ENCODE peak calls at places on chromosomes 16 and 17, in seven cellular contexts. L is esophagus muscularis mucosa, C is lung, O is prostate gland, N is K562, J is HFFc6, K is MCF 10A. V is an unnamed sample.

GRCh38 chr17:21193031-21193430 is 20.9 kb downstream of the TMEM11 start:
- DNase-seq in L (no peak), C (no peak), O (no peak), N (no peak), J (no peak), K (no peak), V (no peak)

GRCh38 chr17:77645441-77646430 is 312.8 kb upstream of the TNRC6C start:
- DNase-seq in L (no peak), C (no peak), O (no peak), N (no peak), J (no peak), K (no peak), V (no peak)

GRCh38 chr17:74259667-74260524 is 14.1 kb upstream of the DNAI2 start:
- DNase-seq in L (no peak), C (no peak), O (no peak), N (no peak), J (no peak), K (peak; percentile 23), V (no peak)

GRCh38 chr17:45320349-45320930 is 3.6 kb upstream of the MAP3K14 start:
- DNase-seq in L (no peak), C (no peak), O (no peak), N (no peak), J (peak; percentile 70), K (peak; percentile 58), V (no peak)

GRCh38 chr16:84266451-84266850 is 26.6 kb upstream of the KCNG4 start:
- DNase-seq in L (no peak), C (peak; percentile 44), O (no peak), N (peak; percentile 90), J (peak; percentile 64), K (peak; percentile 67), V (peak; percentile 52)

GRCh38 chr17:51322390-51323029 is 62.2 kb downstream of the UTP18 start:
- DNase-seq in L (no peak), C (no peak), O (no peak), N (peak; percentile 27), J (peak; percentile 43), K (peak; percentile 51), V (peak; percentile 34)

GRCh38 chr17:56031636-56032035 is 121.6 kb upstream of the ANKFN1 start:
- DNase-seq in L (peak; percentile 24), C (no peak), O (no peak), N (no peak), J (no peak), K (no peak), V (no peak)

GRCh38 chr16:51888021-51888420 is 658.9 kb downstream of the TOX3 start:
- DNase-seq in L (no peak), C (no peak), O (no peak), N (no peak), J (peak; percentile 67), K (peak; percentile 74), V (no peak)

GRCh38 chr17:3636908-3637373 is 381 bp downstream of the CTNS start:
- DNase-seq in L (no peak), C (no peak), O (no peak), N (no peak), J (no peak), K (no peak), V (no peak)
- TF ChIP-seq CTCF in L (no peak), C (no peak), O (no peak), N (no peak), J (no peak), K (no peak), V (no peak)

GRCh38 chr16:56871172-56871593 is 6.2 kb downstream of the SLC12A3 start:
- DNase-seq in L (no peak), C (no peak), O (peak; percentile 41), N (no peak), J (peak; percentile 67), K (peak; percentile 43), V (peak; percentile 62)
- TF ChIP-seq CTCF in L (no peak), C (no peak), O (no peak), N (no peak), J (peak; percentile 12), K (no peak), V (no peak)

GRCh38 chr16:58638148-58639036 is 8.8 kb upstream of the CNOT1 start:
- DNase-seq in L (peak; percentile 37), C (no peak), O (no peak), N (no peak), J (peak; percentile 82), K (peak; percentile 84), V (no peak)
- TF ChIP-seq CTCF in L (no peak), C (no peak), O (no peak), N (peak; percentile 49), J (peak; percentile 67), K (peak; percentile 42), V (no peak)

GRCh38 chr17:66021757-66022156 is 170.2 kb downstream of the CEP112 start:
- DNase-seq in L (no peak), C (no peak), O (no peak), N (no peak), J (no peak), K (no peak), V (no peak)
- TF ChIP-seq CTCF in L (no peak), C (no peak), O (no peak), N (peak; percentile 18), J (peak; percentile 19), K (no peak), V (no peak)

DNA sequence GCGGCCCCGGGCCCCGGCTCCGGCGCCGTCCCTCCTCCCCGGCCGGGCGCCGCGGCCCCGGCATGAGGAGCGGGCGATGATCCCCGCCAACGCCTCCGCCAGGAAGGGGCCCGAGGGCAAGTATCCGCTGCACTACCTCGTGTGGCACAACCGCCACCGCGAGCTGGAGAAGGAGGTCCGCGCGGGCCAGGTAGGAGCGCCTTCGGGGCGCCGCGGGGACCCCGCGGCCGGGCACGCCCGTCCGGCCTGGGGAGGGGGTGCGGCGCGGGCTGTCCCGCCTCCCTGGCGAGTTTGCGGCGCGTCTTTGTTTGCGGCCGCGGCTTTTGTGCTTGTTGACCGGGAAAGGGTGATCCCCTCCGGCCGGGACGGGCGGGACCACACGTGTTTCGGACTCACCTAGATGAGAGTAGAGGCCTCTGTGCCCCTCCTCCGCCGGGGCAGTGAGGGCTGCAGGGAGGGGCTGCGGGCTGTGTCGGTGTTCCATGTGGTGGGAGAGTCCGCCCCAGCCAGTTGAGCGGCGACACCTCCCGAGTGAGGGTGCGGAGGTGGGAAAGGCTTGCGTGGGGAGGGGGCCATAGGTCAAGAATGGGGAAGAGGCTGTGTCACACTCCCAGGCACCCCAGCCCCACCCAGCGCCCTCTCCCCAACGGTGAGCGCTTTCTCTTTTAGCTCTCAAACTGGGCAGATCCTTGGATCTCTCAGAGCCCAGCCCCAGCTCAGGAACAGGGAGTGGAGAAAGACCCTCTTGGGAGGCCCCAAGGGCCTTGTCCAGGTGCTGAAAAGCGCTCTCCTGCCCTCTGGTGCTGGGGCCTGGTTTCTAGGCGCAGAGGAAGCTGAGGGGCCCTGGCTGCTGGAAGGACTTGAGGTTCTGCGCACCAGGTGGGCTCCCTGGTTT is 861 bp downstream of the ANKRD13B start:
- DNase-seq in L (no peak), C (no peak), O (no peak), N (peak; percentile 50), J (no peak), K (peak; percentile 43), V (peak; percentile 46)
- TF ChIP-seq CTCF in L (peak; percentile 26), C (no peak), O (no peak), N (peak; percentile 60), J (peak; percentile 27), K (peak; percentile 24), V (peak; percentile 22)

GRCh38 chr17:18141210-18141803 is 32.8 kb downstream of the MYO15A start:
- DNase-seq in L (no peak), C (no peak), O (peak; percentile 43), N (peak; percentile 31), J (peak; percentile 66), K (peak; percentile 71), V (peak; percentile 79)

GRCh38 chr17:18145811-18146210 is 37.3 kb downstream of the MYO15A start:
- DNase-seq in L (no peak), C (no peak), O (no peak), N (no peak), J (no peak), K (no peak), V (no peak)

GRCh38 chr17:18144261-18144660 is 35.7 kb downstream of the MYO15A start:
- DNase-seq in L (no peak), C (no peak), O (no peak), N (no peak), J (no peak), K (no peak), V (no peak)

GRCh38 chr17:18142417-18142816 is 33.9 kb downstream of the MYO15A start:
- DNase-seq in L (no peak), C (no peak), O (no peak), N (no peak), J (no peak), K (no peak), V (no peak)

GRCh38 chr17:18143044-18143936 is 34.7 kb downstream of the MYO15A start:
- DNase-seq in L (no peak), C (peak; percentile 39), O (no peak), N (peak; percentile 45), J (peak; percentile 11), K (peak; percentile 26), V (peak; percentile 50)
- TF ChIP-seq CTCF in L (no peak), C (no peak), O (no peak), N (peak; percentile 66), J (peak; percentile 70), K (peak; percentile 12), V (peak; percentile 26)

GRCh38 chr17:40035162-40035559 is 19.0 kb downstream of the MED24 start:
- DNase-seq in L (no peak), C (no peak), O (no peak), N (peak; percentile 72), J (no peak), K (no peak), V (no peak)

GRCh38 chr17:40034426-40035161 is 19.4 kb downstream of the CSF3 start:
- DNase-seq in L (no peak), C (no peak), O (no peak), N (no peak), J (no peak), K (no peak), V (no peak)

GRCh38 chr17:40033339-40033738 is 18.1 kb downstream of the CSF3 start:
- DNase-seq in L (no peak), C (no peak), O (no peak), N (no peak), J (no peak), K (no peak), V (no peak)

GRCh38 chr17:40038882-40039513 is 15.2 kb downstream of the MED24 start:
- DNase-seq in L (peak; percentile 95), C (peak; percentile 62), O (peak; percentile 81), N (peak; percentile 43), J (peak; percentile 91), K (peak; percentile 63), V (no peak)
- TF ChIP-seq CTCF in L (peak; percentile 90), C (peak; percentile 55), O (no peak), N (peak; percentile 67), J (peak; percentile 87), K (peak; percentile 35), V (peak; percentile 22)

GRCh38 chr16:88754109-88754911 is 30.7 kb downstream of the PIEZO1 start:
- DNase-seq in L (no peak), C (no peak), O (no peak), N (no peak), J (no peak), K (no peak), V (no peak)

GRCh38 chr16:88753600-88753999 is 31.4 kb downstream of the PIEZO1 start:
- DNase-seq in L (no peak), C (no peak), O (no peak), N (no peak), J (no peak), K (no peak), V (no peak)

GRCh38 chr16:88753191-88753590 is 31.8 kb downstream of the PIEZO1 start:
- DNase-seq in L (no peak), C (no peak), O (no peak), N (no peak), J (no peak), K (no peak), V (no peak)

GRCh38 chr16:88755745-88756443 is 29.1 kb downstream of the PIEZO1 start:
- DNase-seq in L (no peak), C (no peak), O (no peak), N (no peak), J (no peak), K (no peak), V (no peak)

GRCh38 chr16:88754912-88755744 is 29.9 kb downstream of the PIEZO1 start:
- DNase-seq in L (no peak), C (no peak), O (peak; percentile 42), N (no peak), J (peak; percentile 82), K (peak; percentile 75), V (peak; percentile 66)
- TF ChIP-seq CTCF in L (peak; percentile 35), C (no peak), O (no peak), N (no peak), J (no peak), K (no peak), V (no peak)